ENCODE peak calls at places on chromosomes 13 and 19, in eight cellular contexts. H, A, C, J, W, M, T and G are unnamed samples. For H3K36me3 and H3K4me1, the result is how much of the 10 kb centered on the place peaks cover.

GRCh38 chr13:20190481-20191310 is 2.0 kb downstream of the GJB2 start:
- DNase-seq in H (peak), A (no peak), C (peak), J (no peak), W (no peak), M (no peak), T (no peak), G (no peak)

GRCh38 chr19:1768248-1768647 is 14.9 kb downstream of the ONECUT3 start:
- DNase-seq in H (peak), A (no peak), C (no peak), J (no peak), W (no peak), M (peak), T (no peak), G (no peak)

GRCh38 chr19:53906211-53907192 is 2.6 kb upstream of the CACNG7 start:
- DNase-seq in H (peak), A (peak), C (no peak), J (peak), W (no peak), M (peak), T (peak), G (no peak)

GRCh38 chr19:38561658-38562057 is 56.1 kb downstream of the MAP4K1 start:
- DNase-seq in H (no peak), A (no peak), C (no peak), J (no peak), W (no peak), M (no peak), T (no peak), G (no peak)

GRCh38 chr19:8306235-8307054 is 1.7 kb downstream of the CD320 start:
- DNase-seq in H (no peak), A (no peak), C (no peak), J (peak), W (no peak), M (no peak), T (no peak), G (peak)

GRCh38 chr13:50126378-50127016 is 111.3 kb downstream of the KCNRG start:
- DNase-seq in H (peak), A (no peak), C (peak), J (peak), W (no peak), M (peak), T (peak), G (no peak)

GRCh38 chr13:82477436-82477835 is 1404.8 kb downstream of the SLITRK1 start:
- DNase-seq in H (no peak), A (no peak), C (no peak), J (no peak), W (no peak), M (peak), T (no peak), G (peak)

GRCh38 chr19:50326101-50326664 is 3.0 kb downstream of the KCNC3 start:
- DNase-seq in H (no peak), A (no peak), C (no peak), J (no peak), W (no peak), M (no peak), T (no peak), G (no peak)

GRCh38 chr19:55156202-55157063 is 1.1 kb downstream of the TNNI3 start:
- DNase-seq in H (peak), A (peak), C (peak), J (peak), W (no peak), M (peak), T (no peak), G (peak)

GRCh38 chr19:43738780-43739211 is 16.0 kb downstream of the SMG9 start:
- DNase-seq in H (peak), A (no peak), C (no peak), J (peak), W (no peak), M (no peak), T (no peak), G (no peak)
- H3K36me3 ChIP-seq in H (half or more), A (half or more), C (under half), J (under half), W (under half), M (under half), T (half or more), G (under half)

GRCh38 chr13:98488736-98489135 is 88.2 kb downstream of the STK24 start:
- DNase-seq in H (no peak), A (no peak), C (no peak), J (no peak), W (no peak), M (no peak), T (no peak), G (no peak)

GRCh38 chr13:98490195-98490771 is 86.6 kb downstream of the STK24 start:
- DNase-seq in H (no peak), A (no peak), C (no peak), J (no peak), W (no peak), M (no peak), T (no peak), G (no peak)

GRCh38 chr13:98489446-98490194 is 87.3 kb downstream of the STK24 start:
- DNase-seq in H (no peak), A (no peak), C (no peak), J (no peak), W (no peak), M (no peak), T (no peak), G (no peak)

GRCh38 chr13:98492335-98493034 is 84.4 kb downstream of the STK24 start:
- DNase-seq in H (peak), A (no peak), C (peak), J (no peak), W (no peak), M (no peak), T (no peak), G (no peak)

GRCh38 chr13:98490866-98491265 is 86.0 kb downstream of the STK24 start:
- DNase-seq in H (no peak), A (no peak), C (no peak), J (no peak), W (no peak), M (no peak), T (no peak), G (no peak)
- H3K4me1 ChIP-seq in H (half or more), A (half or more), C (under half), J (under half), W (under half), M (under half), T (under half), G (under half)

GRCh38 chr19:36093146-36093662 is 17.7 kb upstream of the OVOL3 start:
- DNase-seq in H (peak), A (no peak), C (no peak), J (no peak), W (no peak), M (no peak), T (no peak), G (no peak)
- H3K36me3 ChIP-seq in H (under half), A (under half), C (under half), J (under half), W (under half), M (under half), T (under half), G (under half)

GRCh38 chr19:11445141-11445540 is 9.7 kb downstream of the PRKCSH start:
- DNase-seq in H (no peak), A (no peak), C (no peak), J (no peak), W (no peak), M (no peak), T (no peak), G (no peak)
- H3K4me1 ChIP-seq in H (under half), A (under half), C (under half), J (under half), W (under half), M (under half), T (under half), G (under half)

GRCh38 chr19:10832659-10833296 is 3.2 kb downstream of the TMED1 start:
- DNase-seq in H (no peak), A (no peak), C (no peak), J (no peak), W (no peak), M (no peak), T (no peak), G (no peak)
- H3K36me3 ChIP-seq in H (under half), A (half or more), C (under half), J (under half), W (under half), M (under half), T (under half), G (under half)

GRCh38 chr13:48567521-48568331 is 34.8 kb upstream of the RCBTB2 start:
- DNase-seq in H (peak), A (no peak), C (no peak), J (no peak), W (no peak), M (no peak), T (no peak), G (no peak)
- H3K4me1 ChIP-seq in H (under half), A (half or more), C (under half), J (under half), W (under half), M (under half), T (under half), G (under half)

GRCh38 chr19:10510301-10510802 is 6.9 kb downstream of the S1PR5 start:
- DNase-seq in H (peak), A (no peak), C (no peak), J (no peak), W (no peak), M (peak), T (peak), G (no peak)

GRCh38 chr19:10516064-10516385 is 1.2 kb downstream of the S1PR5 start:
- DNase-seq in H (no peak), A (no peak), C (no peak), J (no peak), W (no peak), M (no peak), T (no peak), G (no peak)

GRCh38 chr19:10514211-10515145 is 2.8 kb downstream of the S1PR5 start:
- DNase-seq in H (peak), A (no peak), C (no peak), J (no peak), W (no peak), M (peak), T (no peak), G (no peak)

GRCh38 chr19:10516671-10517286 is 468 bp downstream of the S1PR5 start:
- DNase-seq in H (peak), A (no peak), C (no peak), J (no peak), W (no peak), M (no peak), T (no peak), G (no peak)

GRCh38 chr19:10513223-10513622 is 4.0 kb downstream of the S1PR5 start:
- DNase-seq in H (no peak), A (no peak), C (no peak), J (no peak), W (no peak), M (no peak), T (no peak), G (no peak)
- H3K36me3 ChIP-seq in H (under half), A (under half), C (under half), J (under half), W (under half), M (under half), T (under half), G (under half)